ENCODE peak calls at places on chromosome 7, in seven cellular contexts. B is coronary artery; P is SJSA1; S is AG08396; G is A172; K is activated CD8-positive, alpha-beta memory T cell treated with anti-CD3 and anti-CD28 coated beads for 24 hours; Y is activated CD4-positive, alpha-beta T cell treated with anti-CD3 and anti-CD28 coated beads, Interleukin-2, amount 10 ng/mL, durations not matched to agents 7 days and 5 days. H is an unnamed sample.

GRCh38 chr7:117791877-117792780 is 81.1 kb downstream of the CTTNBP2 start:
- DNase-seq in K (no peak), Y (no peak), B (no peak), P (no peak), S (no peak), G (no peak), H (no peak)

GRCh38 chr7:130207642-130208041 is at the start of gene SSMEM1:
- DNase-seq in G (peak), B (no peak), Y (no peak), S (peak), P (no peak), K (no peak), H (peak)

GRCh38 chr7:65269150-65269856 is 104.4 kb upstream of the ZNF92 start:
- DNase-seq in K (peak), G (peak), S (peak), P (no peak), Y (peak), B (no peak), H (no peak)

GRCh38 chr7:100483101-100483727 is 513 bp upstream of the NYAP1 start:
- DNase-seq in K (peak), S (peak), P (peak), G (no peak), Y (peak), B (no peak), H (no peak)

GRCh38 chr7:88401009-88401623 is 94.4 kb upstream of the STEAP4 start:
- DNase-seq in K (no peak), P (no peak), Y (no peak), S (no peak), B (no peak), G (peak), H (no peak)

GRCh38 chr7:124032369-124033092 is at the start of gene TMEM229A:
- DNase-seq in P (no peak), G (no peak), B (no peak), K (peak), S (peak), Y (peak), H (no peak)

GRCh38 chr7:117468174-117468573 is 11.7 kb upstream of the CFTR start:
- DNase-seq in G (no peak), K (no peak), S (no peak), P (no peak), B (no peak), Y (no peak), H (no peak)

GRCh38 chr7:40859965-40860543 is 725.2 kb downstream of the SUGCT start:
- DNase-seq in G (no peak), P (no peak), K (no peak), S (no peak), B (no peak), Y (no peak), H (no peak)

GRCh38 chr7:29401827-29402226 is 161.8 kb upstream of the PRR15 start:
- DNase-seq in K (no peak), B (no peak), G (no peak), P (no peak), S (no peak), Y (no peak), H (no peak)

GRCh38 chr7:45482451-45482850 is 91.7 kb upstream of the ADCY1 start:
- DNase-seq in Y (no peak), B (no peak), K (no peak), P (no peak), G (no peak), S (no peak), H (no peak)

GRCh38 chr7:136617176-136617575 is 251.3 kb upstream of the CHRM2 start:
- DNase-seq in Y (no peak), K (no peak), S (no peak), B (no peak), G (no peak), P (no peak), H (no peak)

GRCh38 chr7:1576521-1577253 is 6.9 kb upstream of the PSMG3 start:
- DNase-seq in G (no peak), K (no peak), P (no peak), Y (no peak), S (no peak), B (no peak), H (no peak)

GRCh38 chr7:157547611-157548010 is 210.8 kb downstream of the DNAJB6 start:
- DNase-seq in G (no peak), P (no peak), K (no peak), B (no peak), Y (no peak), S (no peak), H (no peak)

GRCh38 chr7:33748793-33749192 is 156.5 kb upstream of the BMPER start:
- DNase-seq in G (no peak), P (no peak), Y (no peak), B (no peak), S (no peak), K (no peak), H (no peak)

GRCh38 chr7:100598425-100598824 is 3.7 kb upstream of the PCOLCE start:
- DNase-seq in Y (no peak), P (no peak), K (no peak), G (peak), S (no peak), B (no peak), H (no peak)

GRCh38 chr7:100107125-100107737 is 5.8 kb downstream of the AP4M1 start:
- DNase-seq in G (no peak), Y (no peak), K (no peak), S (no peak), B (no peak), P (no peak), H (no peak)

GRCh38 chr7:16989883-16990413 is 108.2 kb upstream of the AGR3 start:
- DNase-seq in G (peak), B (peak), P (peak), Y (no peak), K (no peak), S (peak), H (peak)

GRCh38 chr7:115816318-115816974 is 214.1 kb downstream of the TFEC start:
- DNase-seq in K (no peak), G (no peak), Y (no peak), S (no peak), P (no peak), B (no peak), H (no peak)

GRCh38 chr7:31049001-31049765 is 2.9 kb upstream of the ADCYAP1R1 start:
- DNase-seq in K (no peak), P (no peak), Y (no peak), B (no peak), S (no peak), G (no peak), H (no peak)

GRCh38 chr7:25894002-25894901 is 257.7 kb upstream of the NFE2L3 start:
- DNase-seq in S (no peak), K (peak), G (peak), Y (peak), P (no peak), B (no peak), H (no peak)

GRCh38 chr7:132750530-132751281 is 174.4 kb upstream of the PLXNA4 start:
- DNase-seq in P (no peak), K (no peak), B (no peak), S (no peak), G (no peak), Y (no peak), H (no peak)

GRCh38 chr7:5679741-5680473 is 101.6 kb downstream of the RNF216 start:
- DNase-seq in K (no peak), S (no peak), Y (no peak), G (no peak), B (no peak), P (no peak), H (no peak)

GRCh38 chr7:51090411-51090810 is 226.2 kb downstream of the COBL start:
- DNase-seq in S (no peak), G (no peak), K (no peak), P (no peak), B (no peak), Y (no peak), H (no peak)

GRCh38 chr7:28270536-28270935 is 89.9 kb upstream of the JAZF1 start:
- DNase-seq in K (no peak), B (no peak), P (no peak), Y (no peak), G (no peak), S (no peak), H (no peak)

GRCh38 chr7:47228386-47229014 is 353.4 kb downstream of the TNS3 start:
- DNase-seq in Y (no peak), S (no peak), K (no peak), B (no peak), P (no peak), G (peak), H (no peak)

H was measured in GM04503.